ENCODE peak calls at places on chromosome 10, in four cellular contexts. One of them, this sample, is unnamed.

GRCh38 chr10:17735166-17735941 is 16.6 kb upstream of the TMEM236 start:
- DNase-seq in thoracic aorta: peak; percentile 50
- DNase-seq in AG04450: no peak
- DNase-seq in Calu3: no peak
- DNase-seq in this sample: no peak

GRCh38 chr10:1477578-1477977 is 259.7 kb downstream of the ADARB2 start:
- DNase-seq in thoracic aorta: no peak
- DNase-seq in AG04450: no peak
- DNase-seq in Calu3: no peak
- DNase-seq in this sample: no peak

GRCh38 chr10:59536151-59536550 is 173.5 kb downstream of the SLC16A9 start:
- DNase-seq in thoracic aorta: no peak
- DNase-seq in AG04450: peak; percentile 74
- DNase-seq in Calu3: no peak
- DNase-seq in this sample: no peak

GRCh38 chr10:23994459-23995046 is 214.4 kb upstream of the KIAA1217 start:
- DNase-seq in thoracic aorta: peak; percentile 4
- DNase-seq in AG04450: peak; percentile 7
- DNase-seq in Calu3: peak; percentile 76
- DNase-seq in this sample: peak; percentile 23

GRCh38 chr10:104638861-104639594 is 2.1 kb upstream of the SORCS3 start:
- DNase-seq in thoracic aorta: no peak
- DNase-seq in AG04450: no peak
- DNase-seq in Calu3: no peak
- DNase-seq in this sample: no peak

GRCh38 chr10:80410578-80411145 is 2.3 kb downstream of the PRXL2A start:
- DNase-seq in thoracic aorta: no peak
- DNase-seq in AG04450: no peak
- DNase-seq in Calu3: no peak
- DNase-seq in this sample: no peak

GRCh38 chr10:130353928-130354327 is 217.7 kb downstream of the GLRX3 start:
- DNase-seq in thoracic aorta: no peak
- DNase-seq in AG04450: no peak
- DNase-seq in Calu3: no peak
- DNase-seq in this sample: no peak

GRCh38 chr10:43396928-43397624 is 11.9 kb downstream of the HNRNPF start:
- DNase-seq in thoracic aorta: peak; percentile 50
- DNase-seq in AG04450: no peak
- DNase-seq in Calu3: peak; percentile 94
- DNase-seq in this sample: peak; percentile 76

GRCh38 chr10:97067716-97068391 is 117.9 kb downstream of the SLIT1 start:
- DNase-seq in thoracic aorta: no peak
- DNase-seq in AG04450: no peak
- DNase-seq in Calu3: no peak
- DNase-seq in this sample: no peak

GRCh38 chr10:58740620-58741369 is 228.1 kb downstream of the BICC1 start:
- DNase-seq in thoracic aorta: no peak
- DNase-seq in AG04450: no peak
- DNase-seq in Calu3: no peak
- DNase-seq in this sample: no peak

GRCh38 chr10:71694567-71694968 is 25.0 kb downstream of the C10orf105 start:
- DNase-seq in thoracic aorta: no peak
- DNase-seq in AG04450: no peak
- DNase-seq in Calu3: no peak
- DNase-seq in this sample: no peak

GRCh38 chr10:98225000-98225399 is 43.0 kb downstream of the LOXL4 start:
- DNase-seq in thoracic aorta: no peak
- DNase-seq in AG04450: no peak
- DNase-seq in Calu3: no peak
- DNase-seq in this sample: no peak

GRCh38 chr10:32315426-32315825 is 31.5 kb downstream of the EPC1 start:
- DNase-seq in thoracic aorta: no peak
- DNase-seq in AG04450: no peak
- DNase-seq in Calu3: no peak
- DNase-seq in this sample: no peak

GRCh38 chr10:91511549-91512330 is 101.6 kb downstream of the HECTD2 start:
- DNase-seq in thoracic aorta: no peak
- DNase-seq in AG04450: peak; percentile 38
- DNase-seq in Calu3: no peak
- DNase-seq in this sample: peak; percentile 83

GRCh38 chr10:81889181-81889769 is 14.3 kb downstream of the NRG3 start:
- DNase-seq in thoracic aorta: no peak
- DNase-seq in AG04450: no peak
- DNase-seq in Calu3: no peak
- DNase-seq in this sample: no peak

GRCh38 chr10:98420786-98421185 is 5.8 kb upstream of the PYROXD2 start:
- DNase-seq in thoracic aorta: no peak
- DNase-seq in AG04450: no peak
- DNase-seq in Calu3: no peak
- DNase-seq in this sample: no peak

GRCh38 chr10:24716295-24716694 is 7.4 kb downstream of the ARHGAP21 start:
- DNase-seq in thoracic aorta: no peak
- DNase-seq in AG04450: no peak
- DNase-seq in Calu3: peak; percentile 6
- DNase-seq in this sample: no peak

GRCh38 chr10:57921140-57921539 is 346.6 kb downstream of the IPMK start:
- DNase-seq in thoracic aorta: no peak
- DNase-seq in AG04450: no peak
- DNase-seq in Calu3: no peak
- DNase-seq in this sample: no peak

GRCh38 chr10:129467346-129468119 is 492 bp downstream of the MGMT start:
- DNase-seq in thoracic aorta: no peak
- DNase-seq in AG04450: no peak
- DNase-seq in Calu3: no peak
- DNase-seq in this sample: no peak

GRCh38 chr10:97320480-97321031 is 1.5 kb downstream of the FRAT1 start:
- DNase-seq in thoracic aorta: no peak
- DNase-seq in AG04450: no peak
- DNase-seq in Calu3: no peak
- DNase-seq in this sample: no peak

GRCh38 chr10:49594594-49594993 is 15.5 kb upstream of the SLC18A3 start:
- DNase-seq in thoracic aorta: no peak
- DNase-seq in AG04450: peak; percentile 32
- DNase-seq in Calu3: peak; percentile 67
- DNase-seq in this sample: peak; percentile 66

DNA sequence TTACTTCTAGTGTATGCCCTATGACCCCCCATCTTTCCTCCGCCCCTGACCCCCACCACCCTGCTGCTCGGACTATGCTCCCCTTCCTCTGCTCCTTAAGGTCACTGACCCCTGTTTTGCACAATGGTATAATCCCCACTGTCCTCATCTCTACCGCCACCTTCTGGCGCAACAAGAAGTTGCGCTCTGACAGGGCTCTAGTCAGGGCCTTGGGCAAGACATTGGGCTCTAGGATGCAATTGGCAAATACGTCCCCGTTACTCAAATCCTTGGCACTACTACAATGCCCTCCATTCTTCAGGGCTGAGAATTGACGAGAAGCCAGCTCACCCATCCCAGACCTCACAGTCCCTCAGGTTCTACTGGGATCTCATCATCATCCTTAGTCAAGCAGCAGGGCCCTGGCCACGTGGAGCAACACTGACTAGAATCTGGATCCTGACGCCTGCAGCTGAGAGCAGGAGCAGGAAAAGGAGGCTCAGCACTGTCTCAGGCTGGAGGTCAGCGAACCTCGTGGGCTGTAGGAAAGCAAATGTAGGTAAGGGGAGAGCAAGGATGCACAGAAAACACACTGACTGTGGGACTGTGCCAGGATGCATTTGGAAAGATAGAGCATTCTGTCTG is 10.6 kb downstream of the LRIT2 start:
- DNase-seq in thoracic aorta: no peak
- DNase-seq in AG04450: no peak
- DNase-seq in Calu3: no peak
- DNase-seq in this sample: no peak
- TF ChIP-seq CTCF in thoracic aorta: no peak
- TF ChIP-seq CTCF in AG04450: peak; percentile 18
- TF ChIP-seq CTCF in Calu3: no peak
- TF ChIP-seq CTCF in this sample: peak; percentile 57

GRCh38 chr10:131746785-131747184 is 154.0 kb upstream of the PPP2R2D start:
- DNase-seq in thoracic aorta: no peak
- DNase-seq in AG04450: no peak
- DNase-seq in Calu3: no peak
- DNase-seq in this sample: no peak
- TF ChIP-seq CTCF in thoracic aorta: no peak
- TF ChIP-seq CTCF in AG04450: no peak
- TF ChIP-seq CTCF in Calu3: no peak
- TF ChIP-seq CTCF in this sample: no peak

DNA sequence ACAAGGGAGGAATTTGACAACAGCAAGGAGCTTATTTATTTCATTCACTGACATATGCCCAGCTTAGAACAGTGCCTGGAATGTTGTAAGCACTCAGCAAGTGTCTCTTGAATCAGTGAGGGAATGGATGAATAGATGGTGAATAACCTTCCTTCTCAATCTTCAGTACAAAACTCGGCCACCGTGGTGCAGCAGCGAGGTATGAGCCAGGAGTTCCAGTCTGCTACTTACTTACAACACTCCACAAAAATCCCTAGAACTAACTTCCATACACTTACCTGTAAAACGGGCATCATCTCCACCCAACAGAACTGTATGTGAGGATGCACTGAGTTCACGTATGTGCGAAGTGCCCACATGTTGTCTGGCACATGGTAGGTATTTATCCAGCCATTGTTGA is 237.4 kb downstream of the WDR11 start:
- DNase-seq in thoracic aorta: no peak
- DNase-seq in AG04450: no peak
- DNase-seq in Calu3: peak; percentile 43
- DNase-seq in this sample: no peak
- TF ChIP-seq CTCF in thoracic aorta: no peak
- TF ChIP-seq CTCF in AG04450: no peak
- TF ChIP-seq CTCF in Calu3: no peak
- TF ChIP-seq CTCF in this sample: no peak

GRCh38 chr10:87622290-87623004 is 37.2 kb upstream of the PAPSS2 start:
- DNase-seq in thoracic aorta: no peak
- DNase-seq in AG04450: no peak
- DNase-seq in Calu3: no peak
- DNase-seq in this sample: no peak
- TF ChIP-seq CTCF in thoracic aorta: no peak
- TF ChIP-seq CTCF in AG04450: no peak
- TF ChIP-seq CTCF in Calu3: no peak
- TF ChIP-seq CTCF in this sample: no peak

GRCh38 chr10:11411926-11412545 is 199.4 kb downstream of the USP6NL start:
- DNase-seq in thoracic aorta: no peak
- DNase-seq in AG04450: no peak
- DNase-seq in Calu3: no peak
- DNase-seq in this sample: no peak
- TF ChIP-seq CTCF in thoracic aorta: no peak
- TF ChIP-seq CTCF in AG04450: peak; percentile 18
- TF ChIP-seq CTCF in Calu3: no peak
- TF ChIP-seq CTCF in this sample: no peak

GRCh38 chr10:4329237-4329636 is 496.8 kb upstream of the AKR1E2 start:
- DNase-seq in thoracic aorta: no peak
- DNase-seq in AG04450: no peak
- DNase-seq in Calu3: no peak
- DNase-seq in this sample: no peak

GRCh38 chr10:4330626-4331025 is 495.4 kb upstream of the AKR1E2 start:
- DNase-seq in thoracic aorta: no peak
- DNase-seq in AG04450: no peak
- DNase-seq in Calu3: no peak
- DNase-seq in this sample: no peak

GRCh38 chr10:4331150-4331549 is 494.9 kb upstream of the AKR1E2 start:
- DNase-seq in thoracic aorta: no peak
- DNase-seq in AG04450: no peak
- DNase-seq in Calu3: no peak
- DNase-seq in this sample: no peak

GRCh38 chr10:4326647-4327046 is 499.4 kb upstream of the AKR1E2 start:
- DNase-seq in thoracic aorta: no peak
- DNase-seq in AG04450: no peak
- DNase-seq in Calu3: no peak
- DNase-seq in this sample: no peak
- TF ChIP-seq CTCF in thoracic aorta: no peak
- TF ChIP-seq CTCF in AG04450: no peak
- TF ChIP-seq CTCF in Calu3: no peak
- TF ChIP-seq CTCF in this sample: no peak

DNA sequence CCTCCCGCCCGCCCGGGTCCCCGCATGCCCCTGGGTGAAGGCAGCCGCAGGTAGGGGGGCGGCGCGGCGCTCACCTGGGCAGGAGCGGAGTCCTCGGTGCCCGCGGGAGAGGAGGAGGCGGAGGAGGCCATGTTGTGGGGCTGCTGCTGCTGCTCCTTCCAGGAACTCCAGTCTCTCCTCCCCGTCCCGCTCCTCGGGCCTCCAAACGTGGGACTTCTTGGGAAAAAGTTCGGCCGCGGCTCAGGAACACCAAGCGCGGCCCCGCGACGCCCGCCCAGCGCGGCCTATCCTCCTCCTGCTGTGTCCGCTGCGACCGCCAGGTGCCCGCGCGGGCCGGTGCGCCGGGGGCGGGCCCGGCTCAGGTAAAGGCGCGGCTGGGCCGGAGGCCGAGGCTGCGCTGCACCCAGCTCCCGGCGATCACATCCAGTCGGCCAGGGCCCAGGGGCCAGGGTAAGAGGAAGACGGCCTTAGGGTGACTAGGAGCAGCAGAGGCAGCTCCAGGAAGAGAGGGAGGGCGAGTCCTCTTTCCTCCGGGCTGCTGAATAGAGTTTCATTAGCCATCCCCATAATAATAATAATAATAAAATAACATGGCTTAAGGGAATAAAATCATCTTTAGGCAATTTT is 45.0 kb upstream of the CDK1 start:
- DNase-seq in thoracic aorta: no peak
- DNase-seq in AG04450: no peak
- DNase-seq in Calu3: peak; percentile 89
- DNase-seq in this sample: no peak
- TF ChIP-seq CTCF in thoracic aorta: peak; percentile 43
- TF ChIP-seq CTCF in AG04450: no peak
- TF ChIP-seq CTCF in Calu3: peak; percentile 87
- TF ChIP-seq CTCF in this sample: peak; percentile 13

GRCh38 chr10:13784067-13784466 is 197.3 kb downstream of the PRPF18 start:
- DNase-seq in thoracic aorta: no peak
- DNase-seq in AG04450: no peak
- DNase-seq in Calu3: peak; percentile 26
- DNase-seq in this sample: peak; percentile 55
- TF ChIP-seq CTCF in thoracic aorta: no peak
- TF ChIP-seq CTCF in AG04450: peak; percentile 32
- TF ChIP-seq CTCF in Calu3: no peak
- TF ChIP-seq CTCF in this sample: peak; percentile 73

GRCh38 chr10:124249812-124250432 is 156.5 kb upstream of the CHST15 start:
- DNase-seq in thoracic aorta: no peak
- DNase-seq in AG04450: no peak
- DNase-seq in Calu3: no peak
- DNase-seq in this sample: no peak
- TF ChIP-seq CTCF in thoracic aorta: no peak
- TF ChIP-seq CTCF in AG04450: no peak
- TF ChIP-seq CTCF in Calu3: no peak
- TF ChIP-seq CTCF in this sample: peak; percentile 58

GRCh38 chr10:30151581-30152389 is 92.4 kb upstream of the JCAD start:
- DNase-seq in thoracic aorta: peak; percentile 29
- DNase-seq in AG04450: peak; percentile 56
- DNase-seq in Calu3: peak; percentile 24
- DNase-seq in this sample: peak; percentile 86
- TF ChIP-seq CTCF in thoracic aorta: no peak
- TF ChIP-seq CTCF in AG04450: no peak
- TF ChIP-seq CTCF in Calu3: no peak
- TF ChIP-seq CTCF in this sample: peak; percentile 33